ENCODE peak calls at places on chromosomes 6 and 20, in six cellular contexts. Y, A, D, R, V and B are unnamed samples. For H3K4me1, the result is how much of the 10 kb centered on the place peaks cover.

GRCh38 chr6:30358340-30358679 is 13.4 kb downstream of the RPP21 start:
- DNase-seq in A (no peak), R (no peak), Y (no peak), D (no peak), V (no peak), B (no peak)

GRCh38 chr20:60437418-60437817 is 479.2 kb downstream of the CDH26 start:
- DNase-seq in D (no peak), V (no peak), R (no peak), Y (no peak), A (no peak), B (no peak)

GRCh38 chr6:139029470-139030210 is 1.1 kb downstream of the ABRACL start:
- DNase-seq in D (no peak), R (peak), V (peak), A (peak), Y (peak), B (peak)

GRCh38 chr6:111011360-111012142 is 29.7 kb downstream of the RPF2 start:
- DNase-seq in V (peak), A (no peak), R (peak), Y (no peak), D (no peak), B (no peak)

GRCh38 chr20:61434361-61434781 is 182.3 kb downstream of the CDH4 start:
- DNase-seq in D (no peak), A (no peak), Y (no peak), V (no peak), R (no peak), B (no peak)

GRCh38 chr6:42627044-42627443 is 63.2 kb downstream of the UBR2 start:
- DNase-seq in D (no peak), V (no peak), Y (no peak), R (no peak), A (no peak), B (no peak)

GRCh38 chr20:57156050-57156770 is 110.2 kb downstream of the BMP7 start:
- DNase-seq in Y (no peak), R (no peak), D (peak), A (no peak), V (no peak), B (no peak)

GRCh38 chr20:20752712-20753111 is 40.3 kb upstream of the RALGAPA2 start:
- DNase-seq in D (no peak), Y (no peak), R (peak), V (no peak), A (no peak), B (no peak)

GRCh38 chr6:41581381-41581991 is 35.3 kb downstream of the FOXP4 start:
- DNase-seq in A (no peak), Y (peak), V (peak), D (no peak), R (no peak), B (peak)

GRCh38 chr6:158028421-158028820 is 46.8 kb downstream of the SYNJ2 start:
- DNase-seq in A (no peak), V (no peak), Y (no peak), D (peak), R (no peak), B (no peak)

GRCh38 chr6:157982297-157982579 is 575 bp downstream of the SYNJ2 start:
- DNase-seq in Y (peak), D (no peak), V (peak), R (peak), A (peak), B (peak)

GRCh38 chr20:38755324-38755910 is 7.2 kb downstream of the ACTR5 start:
- DNase-seq in D (no peak), A (no peak), V (no peak), Y (no peak), R (no peak), B (no peak)

GRCh38 chr20:50820515-50821256 is 25.8 kb downstream of the BCAS4 start:
- DNase-seq in D (no peak), V (no peak), R (no peak), A (no peak), Y (no peak), B (no peak)

GRCh38 chr20:38685853-38686473 is 38.3 kb upstream of the SLC32A1 start:
- DNase-seq in V (peak), A (no peak), D (no peak), R (peak), Y (peak), B (no peak)

GRCh38 chr20:43415661-43416430 is 41.9 kb upstream of the SRSF6 start:
- DNase-seq in A (no peak), D (no peak), V (no peak), R (no peak), Y (no peak), B (no peak)

GRCh38 chr6:34237722-34238506 is 1.2 kb downstream of the HMGA1 start:
- DNase-seq in V (peak), R (peak), A (peak), D (peak), Y (peak), B (peak)

GRCh38 chr20:53579581-53580375 is 13.9 kb downstream of the ZNF217 start:
- DNase-seq in Y (peak), D (no peak), A (no peak), V (peak), R (peak), B (no peak)

GRCh38 chr20:8722277-8722928 is 346.5 kb upstream of the PLCB4 start:
- DNase-seq in Y (no peak), A (no peak), V (peak), D (no peak), R (peak), B (no peak)

GRCh38 chr6:150331344-150331743 is 37.5 kb upstream of the IYD start:
- DNase-seq in Y (no peak), R (no peak), V (no peak), A (no peak), D (no peak), B (no peak)

GRCh38 chr6:74280130-74280692 is 584.2 kb downstream of the CD109 start:
- DNase-seq in A (no peak), R (no peak), D (no peak), V (peak), Y (no peak), B (no peak)

GRCh38 chr6:21264288-21264818 is 329.2 kb upstream of the SOX4 start:
- DNase-seq in D (no peak), A (no peak), Y (no peak), R (no peak), V (no peak), B (no peak)

GRCh38 chr6:40550096-40550731 is 37.0 kb downstream of the LRFN2 start:
- DNase-seq in R (peak), V (peak), A (no peak), D (no peak), Y (no peak), B (no peak)

GRCh38 chr20:57600324-57601210 is 19.7 kb downstream of the ZBP1 start:
- DNase-seq in D (no peak), V (peak), A (no peak), Y (no peak), R (no peak), B (peak)

GRCh38 chr6:139577991-139578604 is 203.7 kb upstream of the CITED2 start:
- DNase-seq in A (no peak), V (no peak), Y (no peak), R (no peak), D (no peak), B (no peak)

GRCh38 chr20:15842872-15843271 is 730.4 kb downstream of the KIF16B start:
- DNase-seq in R (no peak), D (no peak), Y (no peak), V (no peak), A (no peak), B (no peak)

GRCh38 chr20:44033344-44033743 is 118.7 kb downstream of the TOX2 start:
- DNase-seq in D (no peak), Y (no peak), A (no peak), R (no peak), V (no peak), B (no peak)

GRCh38 chr6:168636147-168636982 is 195.4 kb downstream of the SMOC2 start:
- DNase-seq in D (no peak), V (no peak), Y (no peak), R (no peak), A (no peak), B (no peak)

GRCh38 chr6:139436521-139437348 is 62.3 kb upstream of the CITED2 start:
- DNase-seq in D (no peak), V (peak), Y (no peak), A (no peak), R (no peak), B (no peak)

GRCh38 chr6:122839477-122839876 is 50.4 kb downstream of the SMPDL3A start:
- DNase-seq in Y (no peak), V (peak), A (no peak), R (peak), D (no peak), B (no peak)

GRCh38 chr6:6610031-6610591 is 21.6 kb downstream of the LY86 start:
- DNase-seq in D (peak), R (no peak), V (no peak), A (no peak), Y (no peak), B (no peak)

GRCh38 chr6:30759575-30760239 is 15.4 kb upstream of the IER3 start:
- DNase-seq in V (peak), R (no peak), Y (no peak), D (no peak), A (no peak), B (peak)

DNA sequence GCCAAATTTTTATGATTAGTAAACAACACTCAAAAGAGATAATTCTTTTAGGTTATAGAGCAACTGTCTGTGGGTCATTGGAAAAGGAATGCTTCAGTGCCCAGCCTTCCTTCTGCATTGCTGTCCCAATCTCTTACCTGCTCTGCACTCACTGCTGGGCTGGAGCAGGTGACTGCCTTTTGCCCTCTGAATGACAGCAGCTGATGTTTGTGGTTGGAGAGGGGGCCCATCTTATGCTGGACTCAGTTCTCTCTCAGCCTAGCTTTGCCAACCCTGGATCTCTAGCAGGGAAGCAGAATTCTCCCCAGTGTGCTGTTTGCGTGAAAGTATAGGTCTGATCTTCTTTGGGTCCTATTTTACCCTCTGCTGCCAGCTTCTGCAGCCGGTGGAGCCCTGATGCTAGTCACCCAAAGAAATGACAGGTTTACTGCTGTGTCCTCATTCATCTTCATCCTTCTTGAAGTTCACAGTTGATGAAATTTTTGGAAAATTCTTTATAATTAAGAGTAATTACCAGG is 193.5 kb downstream of the ARID1B start:
- DNase-seq in R (no peak), A (no peak), Y (no peak), D (no peak), V (no peak), B (no peak)
- H3K4me1 ChIP-seq in R (under half), A (under half), Y (half or more), D (half or more), V (under half), B (under half)

DNA sequence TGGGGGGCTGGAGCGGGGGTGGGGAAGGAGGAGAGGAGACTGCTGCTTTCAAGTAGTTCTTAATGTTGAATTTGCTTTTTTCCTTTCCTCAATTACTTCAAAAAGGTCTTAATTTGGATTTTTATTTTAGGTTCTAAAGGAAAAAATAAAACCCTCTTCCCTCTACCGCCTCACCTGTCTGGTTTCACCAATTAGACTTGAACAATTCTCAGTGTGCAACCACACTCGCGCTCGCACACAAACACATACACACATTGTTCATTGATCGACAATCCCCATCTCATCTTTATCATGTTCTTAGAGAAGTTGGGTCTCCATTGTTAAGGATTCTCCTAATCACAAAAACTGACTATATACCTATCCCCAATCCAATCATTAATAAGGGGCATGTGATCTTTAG is 97.3 kb downstream of the HFE start:
- DNase-seq in Y (no peak), A (no peak), R (no peak), V (no peak), D (no peak), B (no peak)
- H3K27ac ChIP-seq in Y (no peak), A (peak), R (no peak), V (peak), D (peak), B (no peak)

DNA sequence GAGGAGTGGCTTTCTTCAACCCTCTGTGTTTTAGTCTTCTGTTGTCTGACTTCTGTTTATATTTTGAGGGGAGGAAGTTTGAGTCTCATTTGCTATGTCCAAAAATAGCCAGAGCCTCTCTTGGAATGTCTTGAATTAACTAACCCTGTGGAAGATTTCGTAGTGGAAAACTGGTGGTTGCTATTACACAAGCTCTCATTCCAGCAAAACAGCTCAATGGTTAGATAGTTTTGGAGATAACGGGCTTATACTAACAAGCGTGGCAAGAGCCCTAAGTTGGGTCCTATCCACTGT is 1.6 kb downstream of the CCN2 start:
- DNase-seq in Y (no peak), A (no peak), V (no peak), D (no peak), R (no peak), B (no peak)
- H3K4me3 ChIP-seq in Y (peak), A (no peak), V (peak), D (peak), R (no peak), B (peak)

DNA sequence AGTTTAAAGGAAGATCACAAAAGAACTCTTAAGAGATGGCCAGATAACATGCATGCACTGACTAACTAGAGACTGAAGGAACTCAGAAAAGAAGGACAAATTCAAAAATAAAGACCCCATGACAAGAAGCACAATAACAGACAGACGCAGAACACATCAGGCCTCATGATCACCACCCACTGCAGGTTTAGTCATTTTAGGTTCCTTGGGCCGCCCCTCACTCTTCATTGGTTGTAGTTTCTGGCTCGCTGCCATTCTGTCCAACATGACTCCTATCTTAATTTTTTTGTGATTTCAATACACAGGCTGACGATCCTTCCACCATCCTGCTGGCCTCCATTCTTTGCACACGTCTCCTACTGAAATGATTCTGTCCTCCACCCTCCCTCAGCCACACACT is 21.6 kb downstream of the STX7 start:
- DNase-seq in R (no peak), A (no peak), D (no peak), V (no peak), Y (peak), B (peak)
- H3K4me1 ChIP-seq in R (under half), A (under half), D (half or more), V (under half), Y (under half), B (under half)

GRCh38 chr20:63833776-63834544 is 2.9 kb upstream of the ZBTB46 start:
- DNase-seq in R (no peak), Y (no peak), V (no peak), A (no peak), D (no peak), B (no peak)

GRCh38 chr20:63836335-63837133 is 5.5 kb upstream of the ZBTB46 start:
- DNase-seq in R (no peak), Y (no peak), V (no peak), A (no peak), D (no peak), B (no peak)

GRCh38 chr20:63834545-63834880 is 3.4 kb upstream of the ZBTB46 start:
- DNase-seq in R (no peak), A (no peak), V (no peak), Y (no peak), D (no peak), B (no peak)

GRCh38 chr20:63837134-63837429 is 6.0 kb upstream of the ZBTB46 start:
- DNase-seq in V (no peak), R (no peak), D (no peak), Y (no peak), A (no peak), B (no peak)

GRCh38 chr20:63835031-63835858 is 4.2 kb upstream of the ZBTB46 start:
- DNase-seq in V (peak), R (peak), D (peak), Y (peak), A (no peak), B (peak)
- H3K27ac ChIP-seq in V (peak), R (peak), D (peak), Y (peak), A (no peak), B (no peak)

DNA sequence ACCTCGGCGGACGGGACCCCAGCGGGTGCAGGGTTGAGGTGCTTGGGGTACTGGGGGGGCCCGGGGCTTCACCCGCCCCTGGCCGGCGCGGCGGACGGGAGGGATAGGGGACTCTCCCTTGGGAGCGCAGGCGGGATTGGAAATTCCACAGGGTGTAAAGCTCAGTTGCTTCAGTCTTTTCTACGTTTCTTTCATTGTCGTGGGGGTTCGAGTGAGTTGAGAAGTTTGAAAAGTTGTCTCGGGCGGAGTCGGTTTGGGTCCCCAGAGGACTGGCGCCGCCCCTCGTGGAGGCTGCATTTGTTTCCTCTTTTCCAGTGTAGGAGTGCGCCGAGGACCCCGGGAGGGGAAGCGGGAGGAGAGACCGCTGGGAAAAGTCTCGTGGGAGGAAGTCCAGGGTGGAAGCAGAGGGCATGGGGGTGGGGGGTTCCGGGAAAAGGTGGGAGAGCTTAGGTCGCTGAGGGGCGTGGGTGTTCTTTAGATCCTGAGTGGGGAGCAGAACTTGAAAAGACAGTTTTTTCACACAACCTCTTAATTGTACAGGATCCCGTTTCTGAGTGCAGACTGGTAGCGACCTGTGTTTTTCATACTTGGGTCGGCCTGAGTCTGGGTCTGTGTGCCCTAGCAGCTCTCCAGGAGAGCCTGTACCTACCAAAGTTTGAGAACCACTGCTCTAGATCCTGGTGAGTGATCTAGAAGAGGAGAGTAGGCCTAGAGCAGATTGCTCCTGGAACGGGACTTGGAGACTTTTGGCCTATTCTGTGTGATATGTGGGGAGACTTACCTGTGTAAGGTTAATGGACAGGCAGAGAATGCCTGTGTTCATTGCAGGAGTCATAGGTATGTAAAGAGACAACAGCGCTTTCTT is 518 bp downstream of the FAM83B start:
- DNase-seq in R (peak), Y (no peak), V (no peak), A (no peak), D (no peak), B (no peak)
- H3K4me3 ChIP-seq in R (peak), Y (peak), V (peak), A (no peak), D (no peak), B (no peak)